ENCODE peak calls at places on chromosomes 3 and 15, in four cellular contexts. L is HepG2, Y is HCT116, V is H1. H is an unnamed sample.

GRCh38 chr15:76844096-76844495 is 61.0 kb downstream of the SCAPER start:
- DNase-seq in L (no peak), V (no peak), Y (no peak), H (no peak)

GRCh38 chr3:81339040-81339845 is 422.2 kb downstream of the GBE1 start:
- DNase-seq in Y (no peak), V (no peak), L (peak; percentile 12), H (peak; percentile 8)

GRCh38 chr15:57152133-57152532 is 224.2 kb upstream of the CGNL1 start:
- DNase-seq in V (no peak), Y (no peak), L (no peak), H (no peak)

GRCh38 chr3:108914774-108915641 is 38.7 kb downstream of the GUCA1C start:
- DNase-seq in Y (peak; percentile 69), L (peak; percentile 61), V (peak; percentile 63), H (peak; percentile 55)

GRCh38 chr15:64017591-64018163 is 28.6 kb downstream of the DAPK2 start:
- DNase-seq in Y (no peak), L (no peak), V (no peak), H (no peak)

GRCh38 chr3:31893174-31893573 is 87.9 kb downstream of the OSBPL10 start:
- DNase-seq in L (no peak), V (no peak), Y (no peak), H (no peak)

GRCh38 chr3:41327718-41328117 is 128.4 kb downstream of the CTNNB1 start:
- DNase-seq in L (no peak), Y (no peak), V (no peak), H (no peak)

GRCh38 chr3:115646027-115646690 is 22.8 kb downstream of the GAP43 start:
- DNase-seq in L (no peak), Y (no peak), V (no peak), H (no peak)

GRCh38 chr3:58492385-58492970 is 582 bp downstream of the KCTD6 start:
- DNase-seq in Y (no peak), L (no peak), V (no peak), H (no peak)

DNA sequence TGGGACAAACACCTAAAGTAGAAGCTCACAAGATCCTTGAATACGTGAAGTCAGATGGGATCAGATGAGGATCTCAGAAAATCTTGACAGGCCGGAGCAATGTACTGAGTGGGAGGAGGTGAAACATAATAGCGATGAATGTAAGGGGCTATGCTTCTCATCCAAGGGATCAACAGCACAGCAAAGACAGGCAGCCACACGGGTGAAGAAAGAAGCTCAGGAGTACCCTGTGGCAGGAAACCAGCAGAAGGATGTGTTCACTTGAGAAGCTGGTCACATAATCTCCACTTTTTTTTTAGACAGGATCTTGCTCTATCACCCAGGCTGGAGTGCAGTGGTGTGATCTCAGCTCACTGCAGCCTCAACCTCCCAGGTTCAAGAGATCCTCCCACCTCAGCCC is 92.4 kb downstream of the MEGF11 start:
- DNase-seq in V (no peak), Y (no peak), L (no peak), H (no peak)
- TF ChIP-seq SIN3A in V (no peak), Y (no peak), L (no peak), H (no peak)

DNA sequence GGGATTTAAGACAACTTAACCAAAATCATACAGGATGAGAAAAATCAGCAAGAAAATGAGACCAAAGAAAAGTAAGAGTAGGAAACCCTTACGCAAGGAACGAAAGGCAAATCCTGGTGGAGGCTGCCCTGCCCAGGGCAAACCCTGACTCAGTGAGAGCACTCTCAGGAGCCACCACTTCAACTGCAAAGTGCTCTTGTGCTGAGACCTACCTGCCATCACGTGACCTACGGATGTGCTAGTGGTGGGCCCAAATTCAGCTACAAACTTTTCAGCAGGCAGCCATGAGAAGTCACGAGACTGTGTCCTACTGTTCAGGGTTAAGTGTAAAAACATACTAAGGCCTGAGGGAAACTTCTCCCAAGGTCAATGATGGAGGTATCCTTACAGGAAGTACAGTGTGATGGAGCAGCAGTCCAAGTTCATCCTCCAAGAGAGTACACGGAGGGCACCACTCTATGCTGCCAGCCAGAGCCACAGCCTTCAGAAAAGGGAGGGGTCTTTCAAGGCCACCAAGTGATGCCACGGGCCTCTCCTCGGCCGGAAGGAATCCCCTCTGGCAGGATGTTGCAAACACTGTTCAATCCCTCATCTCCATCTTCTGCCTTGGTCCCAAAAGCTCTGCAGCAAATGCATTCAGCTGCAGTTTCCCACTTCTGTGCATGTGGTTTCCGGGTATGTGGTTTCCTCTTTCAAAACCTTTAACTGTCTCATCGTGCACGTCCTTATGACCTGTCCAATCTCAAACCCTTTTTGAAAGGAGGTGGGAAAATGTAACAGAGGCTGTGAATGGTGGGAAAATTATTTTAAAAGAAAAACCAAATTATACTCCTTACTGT is 9.5 kb downstream of the CHSY1 start:
- DNase-seq in V (no peak), Y (no peak), L (no peak), H (no peak)
- H3K4me3 ChIP-seq in V (no peak overlapping the region), Y (no peak overlapping the region), L (no peak overlapping the region), H (no peak overlapping the region)

GRCh38 chr3:52085883-52086282 is 29.5 kb upstream of the DUSP7 start:
- DNase-seq in V (no peak), L (no peak), Y (no peak), H (no peak)

GRCh38 chr3:52084954-52085730 is 28.8 kb upstream of the DUSP7 start:
- DNase-seq in Y (no peak), V (peak; percentile 64), L (no peak), H (no peak)

GRCh38 chr3:52087728-52088127 is 31.4 kb upstream of the DUSP7 start:
- DNase-seq in V (no peak), Y (no peak), L (no peak), H (no peak)

GRCh38 chr3:52086939-52087675 is 30.7 kb upstream of the DUSP7 start:
- DNase-seq in Y (no peak), L (no peak), V (no peak), H (no peak)

DNA sequence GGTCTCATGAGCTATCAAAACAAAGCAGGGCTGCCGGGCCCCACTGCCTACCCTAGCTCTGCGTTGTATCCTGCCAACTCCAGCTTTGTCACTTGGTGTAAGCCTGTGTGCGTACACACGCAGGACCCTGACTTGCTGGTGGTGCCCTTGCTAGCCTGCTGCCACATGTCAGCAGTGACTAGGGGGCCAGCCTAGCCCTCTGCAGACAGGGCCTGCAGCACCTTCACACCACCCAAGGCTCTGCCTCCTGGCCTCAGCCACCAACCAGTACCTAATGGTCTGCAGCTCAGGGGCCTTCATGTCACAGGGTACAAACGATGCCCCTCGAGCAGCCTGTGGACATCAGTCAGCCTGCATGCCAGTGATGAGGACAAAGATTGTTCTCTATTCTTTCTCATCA is 30.1 kb upstream of the DUSP7 start:
- DNase-seq in L (no peak), Y (no peak), V (no peak), H (no peak)
- TF ChIP-seq SIN3A in L (no peak), Y (no peak), V (no peak), H (no peak)

GRCh38 chr15:97177135-97177704 is 783.3 kb upstream of the ARRDC4 start:
- DNase-seq in V (peak; percentile 53), Y (no peak), L (no peak), H (no peak)
- H3K4me3 ChIP-seq in V (no peak overlapping the region), Y (no peak overlapping the region), L (no peak overlapping the region), H (no peak overlapping the region)

GRCh38 chr3:129934234-129935123 is 40.0 kb upstream of the TRH start:
- DNase-seq in V (peak; percentile 64), L (peak; percentile 23), Y (peak; percentile 12), H (peak; percentile 35)
- TF ChIP-seq SIN3A in V (no peak), L (no peak), Y (no peak), H (no peak)

GRCh38 chr3:124411729-124412128 is 318.5 kb upstream of the UMPS start:
- DNase-seq in L (no peak), V (no peak), Y (no peak), H (no peak)

GRCh38 chr3:124412642-124413041 is 317.6 kb upstream of the UMPS start:
- DNase-seq in V (no peak), L (no peak), Y (no peak), H (no peak)

GRCh38 chr3:124415471-124415960 is 314.7 kb upstream of the UMPS start:
- DNase-seq in Y (no peak), L (no peak), V (no peak), H (no peak)

GRCh38 chr3:124413393-124413792 is 316.9 kb upstream of the UMPS start:
- DNase-seq in V (no peak), L (no peak), Y (no peak), H (no peak)

GRCh38 chr3:124413989-124414598 is 316.2 kb upstream of the UMPS start:
- DNase-seq in V (no peak), L (no peak), Y (no peak), H (no peak)
- H3K4me3 ChIP-seq in V (no peak overlapping the region), L (no peak overlapping the region), Y (no peak overlapping the region), H (no peak overlapping the region)

GRCh38 chr3:63908776-63909175 is 3.4 kb downstream of the SCAANT1 start:
- DNase-seq in V (no peak), Y (no peak), L (no peak), H (no peak)

GRCh38 chr3:63911395-63911900 is 735 bp downstream of the SCAANT1 start:
- DNase-seq in V (no peak), L (no peak), Y (no peak), H (no peak)

GRCh38 chr3:63911901-63912767 is at the start of gene SCAANT1:
- DNase-seq in L (peak; percentile 81), Y (peak; percentile 62), V (peak; percentile 86), H (no peak)

GRCh38 chr3:63909431-63909830 is 2.8 kb downstream of the SCAANT1 start:
- DNase-seq in Y (no peak), V (no peak), L (no peak), H (no peak)

GRCh38 chr3:63910873-63911272 is 1.3 kb downstream of the SCAANT1 start:
- DNase-seq in L (peak; percentile 12), V (no peak), Y (no peak), H (no peak)
- TF ChIP-seq SIN3A in L (no peak), V (no peak), Y (no peak), H (no peak)

DNA sequence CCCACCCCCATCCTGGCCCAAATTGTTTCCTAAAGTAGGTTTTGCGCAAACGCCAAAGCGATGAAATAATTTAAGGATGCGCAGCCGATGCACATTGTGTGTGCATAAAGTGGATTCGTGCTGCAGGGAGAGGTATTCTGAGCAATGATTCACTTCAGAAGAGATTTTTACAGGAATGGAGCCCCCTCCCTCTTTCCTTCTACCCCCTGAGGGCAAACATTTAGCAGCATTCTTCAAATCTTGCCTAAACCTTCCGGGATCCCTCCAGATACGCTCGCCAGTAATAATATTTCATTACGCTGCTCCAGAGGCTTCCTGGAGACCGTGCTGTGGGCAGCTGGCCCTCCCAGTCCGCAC is 14.6 kb downstream of the ZIC4 start:
- DNase-seq in Y (no peak), L (no peak), V (no peak), H (no peak)
- H3K4me3 ChIP-seq in Y (no peak overlapping the region), L (no peak overlapping the region), V (peak overlapping the region; percentile 53), H (peak overlapping the region; percentile 32)

GRCh38 chr3:167936010-167936409 is 159.7 kb downstream of the GOLIM4 start:
- DNase-seq in Y (no peak), L (no peak), V (no peak), H (no peak)

GRCh38 chr3:167929937-167930336 is 165.8 kb downstream of the GOLIM4 start:
- DNase-seq in Y (no peak), L (no peak), V (no peak), H (no peak)

GRCh38 chr3:167930453-167930852 is 165.3 kb downstream of the GOLIM4 start:
- DNase-seq in V (no peak), L (no peak), Y (no peak), H (no peak)
- TF ChIP-seq SIN3A in V (no peak), L (no peak), Y (no peak), H (no peak)

H was measured in Panc1.